ENCODE peak calls at places on chromosomes 5 and 9, in five cellular contexts. G is SK-N-SH, U is psoas muscle, D is heart left ventricle, C is H9. P is an unnamed sample.

GRCh38 chr9:113978954-113979712 is 99.0 kb downstream of the AMBP start:
- DNase-seq in G (peak; percentile 76), U (no peak), D (no peak), C (no peak), P (peak; percentile 82)

GRCh38 chr5:174293481-174293880 is 248.0 kb downstream of the NSG2 start:
- DNase-seq in G (no peak), U (no peak), D (no peak), C (peak; percentile 24), P (no peak)

GRCh38 chr5:153953411-153953810 is 85.3 kb downstream of the FAM114A2 start:
- DNase-seq in G (no peak), U (no peak), D (no peak), C (no peak), P (no peak)

GRCh38 chr9:19551124-19551929 is 142.5 kb downstream of the ACER2 start:
- DNase-seq in G (no peak), U (no peak), D (no peak), C (peak; percentile 64), P (no peak)

GRCh38 chr9:6715755-6716643 is 41.8 kb upstream of the KDM4C start:
- DNase-seq in G (peak; percentile 82), U (peak; percentile 51), D (peak; percentile 58), C (peak; percentile 58), P (peak; percentile 84)

GRCh38 chr9:89792189-89793123 is 187.6 kb downstream of the GADD45G start:
- DNase-seq in G (no peak), U (no peak), D (no peak), C (no peak), P (no peak)

GRCh38 chr9:8486095-8486494 is 686.5 kb upstream of the DMAC1 start:
- DNase-seq in G (peak; percentile 8), U (no peak), D (peak; percentile 60), C (peak; percentile 62), P (peak; percentile 39)

GRCh38 chr5:96257904-96258303 is 175.1 kb downstream of the PCSK1 start:
- DNase-seq in G (no peak), U (no peak), D (no peak), C (no peak), P (no peak)

GRCh38 chr5:66596791-66597757 is 881 bp downstream of the MAST4 start:
- DNase-seq in G (peak; percentile 69), U (peak; percentile 46), D (peak; percentile 69), C (peak; percentile 65), P (peak; percentile 73)

GRCh38 chr9:136081113-136081825 is 13.8 kb downstream of the NACC2 start:
- DNase-seq in G (peak; percentile 37), U (peak; percentile 8), D (peak; percentile 43), C (peak; percentile 28), P (peak; percentile 22)

GRCh38 chr5:131252824-131253171 is 11.1 kb upstream of the CDC42SE2 start:
- DNase-seq in G (no peak), U (peak; percentile 21), D (peak; percentile 58), C (no peak), P (no peak)

GRCh38 chr5:95773325-95774059 is 42.4 kb downstream of the RHOBTB3 start:
- DNase-seq in G (no peak), U (no peak), D (no peak), C (no peak), P (no peak)

GRCh38 chr9:129282308-129283211 is 104.5 kb upstream of the IER5L start:
- DNase-seq in G (no peak), U (no peak), D (no peak), C (peak; percentile 45), P (no peak)

GRCh38 chr9:27308691-27309390 is 11.9 kb upstream of the EQTN start:
- DNase-seq in G (no peak), U (no peak), D (no peak), C (peak; percentile 70), P (no peak)

GRCh38 chr5:121979691-121980090 is 17.9 kb downstream of the SRFBP1 start:
- DNase-seq in G (no peak), U (no peak), D (no peak), C (no peak), P (no peak)

GRCh38 chr9:72932669-72933068 is 20.2 kb downstream of the ALDH1A1 start:
- DNase-seq in G (no peak), U (no peak), D (no peak), C (no peak), P (no peak)

GRCh38 chr9:99336005-99336404 is 113.9 kb downstream of the SEC61B start:
- DNase-seq in G (no peak), U (no peak), D (no peak), C (no peak), P (no peak)

GRCh38 chr5:78761831-78762230 is 113.3 kb upstream of the LHFPL2 start:
- DNase-seq in G (no peak), U (no peak), D (no peak), C (no peak), P (no peak)

GRCh38 chr5:145978171-145978570 is 41.8 kb downstream of the SH3RF2 start:
- DNase-seq in G (no peak), U (no peak), D (no peak), C (no peak), P (no peak)

GRCh38 chr5:9621379-9621903 is 8.7 kb downstream of the TAS2R1 start:
- DNase-seq in G (peak; percentile 56), U (no peak), D (no peak), C (no peak), P (no peak)

GRCh38 chr5:95808686-95809413 is 13.7 kb downstream of the GLRX start:
- DNase-seq in G (no peak), U (peak; percentile 84), D (peak; percentile 91), C (no peak), P (no peak)

GRCh38 chr5:61010759-61011460 is 65.9 kb downstream of the NDUFAF2 start:
- DNase-seq in G (no peak), U (no peak), D (no peak), C (peak; percentile 51), P (no peak)

GRCh38 chr5:115558388-115558956 is 13.9 kb upstream of the FEM1C start:
- DNase-seq in G (no peak), U (no peak), D (no peak), C (no peak), P (no peak)

GRCh38 chr5:56094579-56095361 is 100.0 kb upstream of the IL6ST start:
- DNase-seq in G (no peak), U (no peak), D (no peak), C (no peak), P (no peak)

GRCh38 chr9:129481824-129482511 is 138.9 kb downstream of the C9orf50 start:
- DNase-seq in G (no peak), U (no peak), D (peak; percentile 69), C (no peak), P (peak; percentile 60)

GRCh38 chr9:70229579-70229978 is 29.2 kb upstream of the SMC5 start:
- DNase-seq in G (no peak), U (no peak), D (no peak), C (no peak), P (no peak)
- TF ChIP-seq CTCF in G (peak; percentile 67), U (peak; percentile 47), D (peak; percentile 49), C (peak; percentile 69), P (peak; percentile 33)

GRCh38 chr5:27810458-27810857 is 772.1 kb upstream of the CDH9 start:
- DNase-seq in G (no peak), U (no peak), D (no peak), C (no peak), P (no peak)

GRCh38 chr5:27815061-27815460 is 776.7 kb upstream of the CDH9 start:
- DNase-seq in G (no peak), U (no peak), D (no peak), C (no peak), P (no peak)

GRCh38 chr5:27818888-27819287 is 780.5 kb upstream of the CDH9 start:
- DNase-seq in G (no peak), U (no peak), D (no peak), C (no peak), P (no peak)

DNA sequence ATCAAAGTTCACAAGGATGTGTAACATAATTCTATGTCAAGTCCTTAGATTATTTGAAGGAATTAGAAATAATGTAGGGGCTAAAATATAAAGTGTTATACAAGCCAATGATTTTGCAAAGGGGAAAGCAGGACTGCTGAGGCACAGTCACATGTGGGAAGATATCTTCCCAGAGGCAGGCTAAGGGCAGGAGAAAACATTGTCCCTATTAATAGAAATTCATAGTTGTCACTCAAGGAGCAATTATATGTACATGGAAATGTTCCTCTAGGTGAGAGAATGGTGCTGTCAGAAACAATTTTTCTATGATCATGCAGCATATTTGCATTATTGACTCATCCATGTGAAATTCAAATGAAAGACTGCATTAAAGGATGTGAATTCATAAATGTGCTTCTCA is 775.8 kb upstream of the CDH9 start:
- DNase-seq in G (no peak), U (no peak), D (no peak), C (no peak), P (no peak)
- H3K9me3 ChIP-seq in G (no peaks in the 10 kb centered on the region), U (no peaks in the 10 kb centered on the region), D (no peaks in the 10 kb centered on the region), C (no peaks in the 10 kb centered on the region), P (no peaks in the 10 kb centered on the region)

GRCh38 chr5:2255915-2256645 is 373.4 kb upstream of the IRX4 start:
- DNase-seq in G (no peak), U (no peak), D (no peak), C (no peak), P (no peak)

GRCh38 chr5:2258861-2259260 is 376.1 kb upstream of the IRX4 start:
- DNase-seq in G (no peak), U (no peak), D (no peak), C (no peak), P (no peak)

GRCh38 chr5:2254880-2255750 is 372.4 kb upstream of the IRX4 start:
- DNase-seq in G (no peak), U (no peak), D (no peak), C (no peak), P (no peak)

GRCh38 chr5:2257326-2258244 is 374.9 kb upstream of the IRX4 start:
- DNase-seq in G (no peak), U (no peak), D (no peak), C (no peak), P (no peak)

GRCh38 chr5:2256646-2257288 is 374.0 kb upstream of the IRX4 start:
- DNase-seq in G (no peak), U (no peak), D (no peak), C (no peak), P (no peak)
- H3K27me3 ChIP-seq in G (peaks cover 28% of the 10 kb centered on the region), U (no peaks in the 10 kb centered on the region), D (no peaks in the 10 kb centered on the region), C (no peaks in the 10 kb centered on the region), P (no peaks in the 10 kb centered on the region)

DNA sequence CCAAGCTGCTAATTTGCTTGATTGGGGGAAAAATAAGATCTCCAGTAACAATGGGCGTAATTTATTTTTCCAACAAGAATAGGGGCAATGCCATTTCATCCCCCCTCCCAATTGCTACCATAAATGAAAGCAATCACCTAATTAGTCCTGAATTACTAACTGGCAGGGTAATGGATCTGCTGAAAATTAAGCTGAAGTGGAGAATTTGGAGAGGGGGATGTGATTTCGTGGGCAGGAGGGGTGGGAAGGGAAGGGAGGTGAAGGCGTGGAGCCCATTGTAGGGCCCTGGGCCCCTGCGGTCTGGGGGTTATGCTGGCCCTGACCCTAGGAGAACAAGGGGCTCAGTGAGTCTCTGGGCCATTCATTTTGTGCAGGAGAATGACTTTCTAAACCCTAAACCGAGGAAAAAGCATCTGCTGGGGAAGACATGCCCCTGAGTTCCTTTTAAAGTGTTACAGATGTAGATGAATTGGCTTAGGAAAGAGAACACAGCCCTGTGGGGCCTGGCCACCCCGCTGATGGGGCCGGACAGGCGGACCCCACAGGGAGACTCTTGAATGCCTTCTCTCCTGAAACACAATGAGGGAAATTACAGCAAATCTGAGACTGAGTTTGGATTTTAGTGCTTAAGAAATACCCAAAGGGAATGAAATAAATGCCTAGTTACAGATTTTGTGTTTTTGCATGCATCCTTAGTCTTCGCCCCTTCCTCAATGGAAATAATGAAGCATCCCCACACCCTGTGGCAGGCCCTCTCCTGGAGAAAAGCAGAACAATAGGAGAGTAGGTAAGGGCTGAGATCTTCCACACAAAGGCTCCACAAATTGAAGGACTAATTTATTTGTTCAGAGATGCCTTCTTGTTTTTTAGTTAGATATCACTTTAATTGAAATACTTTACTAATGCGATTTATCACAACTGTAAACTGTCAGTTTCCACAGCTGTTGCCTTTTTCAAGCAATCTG is 143.2 kb downstream of the PSAT1 start:
- DNase-seq in G (peak; percentile 30), U (no peak), D (no peak), C (no peak), P (no peak)
- TF ChIP-seq CTCF in G (peak; percentile 26), U (no peak), D (no peak), C (peak; percentile 38), P (peak; percentile 26)